ENCODE peak calls at places on chromosomes 2 and 18, in five cellular contexts. Z is transverse colon, V is hepatocyte, J is uterus, L is right lobe of liver. R is an unnamed sample.
A peak's percentile ranks its signal among the peaks of the same experiment; 100 is the strongest.

GRCh38 chr18:22544626-22545025 is 126.9 kb upstream of the CTAGE1 start:
- DNase-seq in L (no peak), Z (no peak), V (no peak), J (peak; percentile 62), R (no peak)

GRCh38 chr2:135052042-135052876 is at the start of gene RAB3GAP1:
- DNase-seq in L (peak; percentile 80), J (peak; percentile 58), Z (peak; percentile 86), V (peak; percentile 94), R (peak; percentile 88)

GRCh38 chr18:5467666-5468065 is 76.1 kb downstream of the EPB41L3 start:
- DNase-seq in L (no peak), Z (no peak), V (no peak), J (no peak), R (no peak)

GRCh38 chr18:10406172-10406663 is 48.2 kb upstream of the APCDD1 start:
- DNase-seq in V (no peak), Z (no peak), J (no peak), L (no peak), R (no peak)

GRCh38 chr2:40128796-40129195 is 323.1 kb downstream of the SLC8A1 start:
- DNase-seq in J (no peak), Z (no peak), L (no peak), V (no peak), R (no peak)

GRCh38 chr2:204550738-204551137 is 5.5 kb downstream of the PARD3B start:
- DNase-seq in L (no peak), V (no peak), J (no peak), Z (no peak), R (no peak)

GRCh38 chr2:84527137-84528129 is 11.1 kb downstream of the DNAH6 start:
- DNase-seq in Z (no peak), J (no peak), V (peak; percentile 11), L (no peak), R (no peak)

GRCh38 chr18:48133675-48134251 is 203.3 kb upstream of the SMAD2 start:
- DNase-seq in L (peak; percentile 37), Z (peak; percentile 67), V (peak; percentile 55), J (peak; percentile 31), R (no peak)

GRCh38 chr2:128494640-128495321 is 176.1 kb upstream of the HS6ST1 start:
- DNase-seq in L (no peak), V (no peak), J (no peak), Z (no peak), R (no peak)

GRCh38 chr18:10315542-10315941 is 138.9 kb upstream of the APCDD1 start:
- DNase-seq in Z (no peak), V (no peak), L (no peak), J (no peak), R (no peak)

GRCh38 chr2:16247371-16248177 is 307.2 kb downstream of the MYCN start:
- DNase-seq in J (no peak), Z (no peak), L (no peak), V (no peak), R (no peak)

GRCh38 chr18:49277395-49278036 is 182.9 kb downstream of the DYM start:
- DNase-seq in V (no peak), Z (no peak), J (no peak), L (no peak), R (no peak)

GRCh38 chr2:86003967-86004366 is 101.7 kb downstream of the POLR1A start:
- DNase-seq in L (no peak), V (no peak), Z (no peak), J (no peak), R (no peak)

GRCh38 chr2:172647439-172647838 is 88.2 kb upstream of the RAPGEF4 start:
- DNase-seq in L (no peak), Z (no peak), J (no peak), V (no peak), R (no peak)

GRCh38 chr2:19607400-19607799 is 249.0 kb upstream of the OSR1 start:
- DNase-seq in V (no peak), Z (no peak), J (no peak), L (no peak), R (no peak)

GRCh38 chr2:7930800-7931635 is 750.8 kb upstream of the ID2 start:
- DNase-seq in V (peak; percentile 13), Z (no peak), L (no peak), J (no peak), R (no peak)

GRCh38 chr2:105801961-105802360 is 57.2 kb downstream of the NCK2 start:
- DNase-seq in L (no peak), J (no peak), Z (no peak), V (no peak), R (no peak)

GRCh38 chr2:105803337-105803736 is 58.6 kb downstream of the NCK2 start:
- DNase-seq in Z (no peak), J (no peak), L (no peak), V (no peak), R (no peak)

GRCh38 chr2:105804266-105804665 is 59.6 kb downstream of the NCK2 start:
- DNase-seq in Z (no peak), L (no peak), J (no peak), V (no peak), R (no peak)

GRCh38 chr2:105802587-105802986 is 57.9 kb downstream of the NCK2 start:
- DNase-seq in J (no peak), V (no peak), Z (no peak), L (no peak), R (no peak)

DNA sequence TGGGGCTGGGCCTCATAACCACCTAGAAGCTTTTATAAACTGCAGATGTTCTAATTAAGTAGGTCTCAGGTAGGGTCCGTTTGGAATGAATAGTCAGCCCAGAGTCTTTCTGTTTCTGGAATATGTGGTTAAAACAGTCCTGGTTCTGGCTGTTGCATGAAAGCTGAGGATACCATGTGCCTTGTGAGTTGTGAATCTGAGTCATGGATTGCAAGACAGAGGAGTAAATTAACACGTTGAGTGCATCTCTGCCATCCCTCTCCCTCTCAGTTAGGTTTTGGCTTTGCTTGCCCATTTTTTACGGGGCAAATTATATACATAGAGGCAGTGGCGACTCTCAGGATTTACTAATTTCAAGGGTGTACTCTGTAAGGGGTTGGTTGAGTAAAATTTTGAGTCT is 59.1 kb downstream of the NCK2 start:
- DNase-seq in L (no peak), V (no peak), J (no peak), Z (no peak), R (no peak)
- H3K4me1 ChIP-seq in L (no peaks in the 10 kb centered on the region), V (peaks cover 41% of the 10 kb centered on the region), J (no peaks in the 10 kb centered on the region), Z (peaks cover 39% of the 10 kb centered on the region), R (peaks cover 33% of the 10 kb centered on the region)

GRCh38 chr2:390959-391358 is 103.1 kb upstream of the ALKAL2 start:
- DNase-seq in L (no peak), J (no peak), V (no peak), Z (no peak), R (no peak)
- H3K9me3 ChIP-seq in L (no peaks in the 10 kb centered on the region), J (no peaks in the 10 kb centered on the region), V (no peaks in the 10 kb centered on the region), Z (no peaks in the 10 kb centered on the region), R (no peaks in the 10 kb centered on the region)

GRCh38 chr2:189698020-189698887 is 23.8 kb downstream of the ANKAR start:
- DNase-seq in V (peak; percentile 70), L (peak; percentile 63), Z (peak; percentile 21), J (peak; percentile 64), R (peak; percentile 87)

GRCh38 chr2:189696223-189696622 is 21.8 kb downstream of the ANKAR start:
- DNase-seq in V (no peak), L (no peak), Z (no peak), J (no peak), R (no peak)

GRCh38 chr2:189700681-189701080 is 26.2 kb downstream of the ANKAR start:
- DNase-seq in L (no peak), V (no peak), Z (no peak), J (no peak), R (no peak)

DNA sequence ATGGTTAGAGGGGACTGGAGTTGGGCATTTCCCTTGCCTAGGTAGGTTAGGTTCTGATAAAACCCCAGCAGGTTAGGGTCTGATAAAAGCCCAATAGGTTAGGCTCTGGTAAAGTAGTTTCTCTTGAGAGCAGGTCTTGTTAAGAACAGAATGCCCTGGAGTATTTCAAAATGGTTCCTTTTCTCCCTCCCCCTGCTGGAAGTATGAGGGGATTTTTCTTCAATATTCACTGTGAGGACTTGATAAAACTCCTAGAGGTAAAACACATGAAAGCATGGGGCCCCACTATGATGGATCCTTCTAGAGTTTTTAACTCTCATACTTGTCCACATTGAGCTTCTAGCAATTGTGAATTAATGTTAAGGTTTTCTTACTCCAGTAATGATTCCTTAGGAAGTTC is 27.6 kb downstream of the ANKAR start:
- DNase-seq in Z (no peak), J (no peak), V (no peak), L (no peak), R (no peak)
- TF ChIP-seq CTCF in Z (no peak), J (no peak), V (no peak), L (peak; percentile 5), R (no peak)

DNA sequence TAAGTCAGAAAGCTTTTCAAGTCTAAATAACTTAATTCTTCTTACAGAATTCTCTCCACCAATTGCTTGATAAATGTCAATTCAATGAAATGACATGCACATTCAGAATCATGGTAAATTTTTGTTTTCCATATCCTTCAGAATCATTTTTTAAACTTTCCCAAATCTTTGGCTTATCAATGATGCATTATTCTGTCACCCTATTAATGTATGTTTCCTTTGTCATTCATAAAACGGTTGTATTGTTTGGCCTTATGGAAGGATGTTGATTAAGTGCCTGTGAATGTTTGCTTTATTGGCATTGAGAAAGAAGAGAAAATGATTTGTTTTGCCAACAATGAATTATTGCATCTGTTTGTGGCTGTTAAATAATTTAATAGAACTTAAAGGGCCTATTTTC is 260.9 kb downstream of the PLCL1 start:
- DNase-seq in V (no peak), Z (no peak), L (no peak), J (no peak), R (no peak)
- H3K4me1 ChIP-seq in V (no peaks in the 10 kb centered on the region), Z (no peaks in the 10 kb centered on the region), L (no peaks in the 10 kb centered on the region), J (no peaks in the 10 kb centered on the region), R (no peaks in the 10 kb centered on the region)

DNA sequence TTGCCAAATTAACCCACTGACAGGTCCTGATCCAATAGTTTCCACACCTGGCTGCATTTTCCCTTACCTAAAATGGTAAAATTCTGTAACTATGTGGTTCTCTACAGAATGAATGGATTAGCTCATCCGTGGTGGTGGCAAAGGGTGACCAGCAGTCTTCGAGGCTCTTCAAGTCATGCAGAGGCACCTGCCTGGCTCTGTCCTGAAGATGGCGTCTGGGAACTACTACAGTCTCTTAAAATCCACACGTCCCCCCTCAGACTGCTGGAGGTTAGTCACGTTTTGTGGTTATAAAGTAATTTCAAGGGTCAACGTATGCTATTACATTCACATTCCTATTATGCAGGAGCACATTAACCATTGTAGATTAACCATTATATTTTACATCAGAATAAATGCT is 616.7 kb downstream of the GALR1 start:
- DNase-seq in Z (no peak), L (no peak), J (no peak), V (no peak), R (no peak)
- H3K9me3 ChIP-seq in Z (no peaks in the 10 kb centered on the region), L (no peaks in the 10 kb centered on the region), J (no peaks in the 10 kb centered on the region), V (no peaks in the 10 kb centered on the region), R (no peaks in the 10 kb centered on the region)

DNA sequence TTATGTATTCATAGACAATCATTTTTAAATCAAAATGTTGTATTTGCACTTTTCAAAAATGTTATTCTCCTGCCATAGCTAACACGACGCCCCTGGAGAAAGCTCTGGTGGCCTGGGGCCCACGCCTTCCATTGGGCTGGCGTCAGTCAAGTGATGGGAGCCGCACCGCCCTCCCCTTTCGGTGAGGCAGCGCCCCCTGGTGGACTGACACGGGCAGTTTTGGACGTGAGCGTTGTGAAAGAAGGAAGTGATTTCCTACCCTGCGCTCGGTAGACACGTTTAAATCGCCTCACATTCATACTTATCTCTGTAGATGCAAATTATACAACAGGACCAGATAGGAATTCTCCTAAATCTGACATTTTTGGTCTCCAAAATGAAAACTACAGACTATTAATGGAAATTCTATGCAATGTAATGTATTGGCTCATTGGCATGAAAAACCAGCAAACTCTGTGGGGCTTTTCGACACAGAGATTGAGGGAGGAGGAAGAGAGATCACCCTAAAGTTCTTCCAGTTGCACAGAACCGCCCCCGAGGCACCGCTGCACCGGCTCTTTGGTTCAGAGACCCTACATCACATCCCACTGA is 326.2 kb upstream of the SOX11 start:
- DNase-seq in Z (peak; percentile 12), L (peak; percentile 49), J (no peak), V (peak; percentile 89), R (no peak)
- TF ChIP-seq CTCF in Z (peak; percentile 49), L (peak; percentile 60), J (no peak), V (peak; percentile 89), R (no peak)

GRCh38 chr2:164943289-164943688 is 12.0 kb downstream of the SLC38A11 start:
- DNase-seq in J (no peak), L (no peak), Z (no peak), V (no peak), R (no peak)
- H3K4me1 ChIP-seq in J (no peaks in the 10 kb centered on the region), L (no peaks in the 10 kb centered on the region), Z (no peaks in the 10 kb centered on the region), V (no peaks in the 10 kb centered on the region), R (peaks cover 3% of the 10 kb centered on the region)